ENCODE peak calls at places on chromosome 13, in five cellular contexts. B, H, T, X and E are unnamed samples.

GRCh38 chr13:114005206-114005720 is 31.4 kb upstream of the C13orf46 start:
- DNase-seq in T (no peak), B (no peak), H (no peak), X (no peak), E (no peak)

GRCh38 chr13:80341098-80341701 is at the start of gene SPRY2:
- DNase-seq in X (no peak), H (peak; percentile 92), B (peak; percentile 67), T (peak; percentile 36), E (peak; percentile 91)

GRCh38 chr13:52848455-52849190 is at the start of gene PCDH8:
- DNase-seq in H (no peak), B (peak; percentile 64), X (no peak), T (peak; percentile 63), E (peak; percentile 88)

GRCh38 chr13:34006011-34006410 is 188.1 kb downstream of the RFC3 start:
- DNase-seq in X (no peak), B (no peak), H (no peak), T (no peak), E (no peak)

GRCh38 chr13:41222259-41222852 is 28.0 kb upstream of the KBTBD7 start:
- DNase-seq in B (peak; percentile 4), H (peak; percentile 37), X (peak; percentile 45), T (peak; percentile 65), E (peak; percentile 8)

GRCh38 chr13:110306960-110307696 is at the start of the genes COL4A1 and COL4A2:
- DNase-seq in X (no peak), H (peak; percentile 51), T (no peak), B (peak; percentile 77), E (no peak)

GRCh38 chr13:45456196-45456972 is 8.4 kb upstream of the COG3 start:
- DNase-seq in T (no peak), X (no peak), H (no peak), B (no peak), E (no peak)

GRCh38 chr13:41145136-41145908 is 12.7 kb upstream of the KBTBD6 start:
- DNase-seq in B (no peak), T (no peak), X (no peak), H (no peak), E (no peak)

GRCh38 chr13:75489502-75490263 is 7.7 kb upstream of the TBC1D4 start:
- DNase-seq in H (peak; percentile 66), T (peak; percentile 71), B (no peak), X (no peak), E (no peak)

GRCh38 chr13:27172495-27172842 is 858 bp upstream of the USP12 start:
- DNase-seq in B (no peak), T (peak; percentile 59), X (no peak), H (no peak), E (no peak)

GRCh38 chr13:94382520-94382919 is 97.0 kb downstream of the DCT start:
- DNase-seq in X (no peak), B (no peak), T (no peak), H (no peak), E (peak; percentile 14)